ENCODE peak calls at places on chromosomes 2 and 18, in six cellular contexts. S is choroid plexus epithelial cell, J is IMR-90, Q is neural crest cell, D is GM23338, V is uterus. X is an unnamed sample.

GRCh38 chr2:2739231-2739795 is 408.2 kb upstream of the MYT1L start:
- DNase-seq in D (no peak), S (no peak), V (no peak), Q (no peak), J (no peak), X (no peak)

GRCh38 chr2:224126001-224126400 is 86.9 kb upstream of the SERPINE2 start:
- DNase-seq in D (peak; percentile 31), V (no peak), J (no peak), Q (no peak), S (no peak), X (no peak)

GRCh38 chr2:120574620-120575019 is 161.0 kb upstream of the GLI2 start:
- DNase-seq in J (no peak), Q (no peak), S (no peak), V (no peak), D (no peak), X (no peak)

GRCh38 chr18:13276530-13277520 is 58.3 kb downstream of the LDLRAD4 start:
- DNase-seq in Q (no peak), V (no peak), J (no peak), D (no peak), S (peak; percentile 5), X (no peak)

GRCh38 chr2:168700615-168701245 is 101.7 kb upstream of the NOSTRIN start:
- DNase-seq in S (no peak), J (peak; percentile 11), D (no peak), Q (no peak), V (no peak), X (peak; percentile 15)

GRCh38 chr2:112024246-112024645 is 30.8 kb upstream of the TMEM87B start:
- DNase-seq in Q (no peak), J (no peak), S (no peak), D (no peak), V (no peak), X (no peak)

GRCh38 chr2:40416486-40416885 is 35.4 kb downstream of the SLC8A1 start:
- DNase-seq in Q (no peak), V (no peak), S (no peak), J (peak; percentile 54), D (no peak), X (peak; percentile 45)

GRCh38 chr2:112996635-112997034 is 8.6 kb upstream of the IL36A start:
- DNase-seq in D (peak; percentile 0), S (no peak), V (no peak), J (no peak), Q (no peak), X (no peak)

GRCh38 chr18:48669180-48669675 is 130.4 kb downstream of the CTIF start:
- DNase-seq in J (no peak), S (no peak), D (no peak), Q (no peak), V (no peak), X (no peak)
- TF ChIP-seq CTCF in J (no peak), S (no peak), D (no peak), Q (peak; percentile 4), V (no peak), X (no peak)

DNA sequence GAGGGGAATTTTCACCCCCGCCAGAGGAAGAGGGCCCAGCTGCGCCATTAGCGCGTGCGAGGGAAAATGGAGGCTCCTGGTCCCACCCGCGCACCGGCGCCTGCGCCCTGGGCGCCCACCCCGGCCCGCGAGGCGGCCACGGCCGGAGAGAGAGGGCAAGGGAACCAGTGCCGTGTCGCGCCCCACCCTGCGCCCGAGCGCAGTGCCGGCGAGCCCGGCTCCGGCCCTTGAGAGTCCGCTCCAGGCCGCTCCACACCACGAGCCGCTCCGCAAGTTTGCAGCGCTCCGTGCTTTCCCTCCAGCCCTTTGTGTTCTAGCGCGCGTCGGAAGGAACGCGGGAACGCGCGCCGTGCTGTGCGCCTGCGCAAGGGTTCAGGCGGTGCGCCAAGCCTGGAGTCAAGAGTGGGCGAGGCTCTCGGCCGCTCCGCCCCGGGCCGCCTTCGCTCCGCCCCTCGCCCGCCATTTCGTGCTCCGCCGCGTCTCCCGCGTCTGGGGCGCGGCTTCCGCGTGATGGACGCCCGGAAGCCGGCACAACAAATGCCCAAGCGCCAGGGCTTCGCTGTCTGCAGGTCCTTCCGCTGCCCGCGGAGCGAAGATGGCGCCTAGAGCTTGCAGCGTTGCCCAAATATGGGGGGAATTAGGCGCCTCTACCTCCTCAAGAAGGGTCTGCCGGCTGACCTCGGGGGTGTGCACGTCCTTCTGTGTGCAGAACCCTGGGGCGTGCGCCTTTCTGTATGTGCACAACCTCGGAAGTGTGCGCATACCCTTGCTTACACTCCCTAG is 46.1 kb upstream of the PTMA start:
- DNase-seq in J (peak; percentile 95), V (peak; percentile 95), Q (peak; percentile 97), S (peak; percentile 98), D (peak; percentile 98), X (peak; percentile 97)
- TF ChIP-seq CTCF in J (peak; percentile 8), V (peak; percentile 45), Q (no peak), S (no peak), D (no peak), X (no peak)

GRCh38 chr2:217026570-217026969 is 166.7 kb upstream of the TNP1 start:
- DNase-seq in D (no peak), J (no peak), V (no peak), S (no peak), Q (no peak), X (no peak)
- TF ChIP-seq CTCF in D (no peak), J (no peak), V (no peak), S (no peak), Q (no peak), X (no peak)

GRCh38 chr2:62337403-62337802 is 141.5 kb downstream of the B3GNT2 start:
- DNase-seq in D (no peak), J (no peak), S (no peak), V (no peak), Q (no peak), X (no peak)

GRCh38 chr2:62339837-62340236 is 143.9 kb downstream of the B3GNT2 start:
- DNase-seq in J (no peak), S (no peak), D (no peak), Q (no peak), V (no peak), X (no peak)

GRCh38 chr2:62340981-62341624 is 145.2 kb downstream of the B3GNT2 start:
- DNase-seq in D (no peak), J (no peak), Q (no peak), V (peak; percentile 74), S (no peak), X (peak; percentile 49)

GRCh38 chr2:62343206-62343605 is 147.3 kb downstream of the B3GNT2 start:
- DNase-seq in V (no peak), J (no peak), D (no peak), S (no peak), Q (no peak), X (no peak)

GRCh38 chr2:62339413-62339812 is 143.5 kb downstream of the B3GNT2 start:
- DNase-seq in J (no peak), S (peak; percentile 11), D (no peak), Q (no peak), V (no peak), X (no peak)
- TF ChIP-seq CTCF in J (no peak), S (peak; percentile 42), D (no peak), Q (no peak), V (no peak), X (no peak)

GRCh38 chr2:62654423-62654791 is 51.1 kb upstream of the EHBP1 start:
- DNase-seq in Q (no peak), J (no peak), S (peak; percentile 31), V (no peak), D (no peak), X (no peak)
- TF ChIP-seq CTCF in Q (no peak), J (no peak), S (no peak), V (no peak), D (no peak), X (no peak)

DNA sequence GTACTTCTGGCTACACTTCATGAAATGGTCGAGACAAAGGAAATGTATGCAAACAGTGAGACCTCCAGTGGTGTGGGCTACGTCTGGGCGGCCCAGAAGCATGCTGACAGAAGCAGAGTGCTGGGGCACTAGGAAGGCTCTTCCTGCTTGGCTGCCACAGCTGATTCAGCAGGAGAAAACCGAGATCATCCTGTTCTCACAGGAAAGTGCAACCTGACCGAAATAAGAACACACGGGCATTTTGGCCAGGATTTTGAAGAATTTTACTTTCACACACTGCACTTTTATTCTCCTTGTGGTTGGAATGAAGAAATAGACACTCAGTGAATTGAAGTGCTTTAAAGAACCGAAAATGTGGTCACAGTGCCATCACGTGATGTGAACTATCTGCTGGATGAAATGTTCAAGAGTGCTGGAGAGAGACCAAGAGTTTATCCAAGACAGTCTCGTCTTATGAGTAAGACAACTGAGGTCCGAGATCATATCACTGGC is 149.5 kb downstream of the CCBE1 start:
- DNase-seq in V (no peak), S (peak; percentile 97), J (peak; percentile 93), D (peak; percentile 32), Q (no peak), X (peak; percentile 93)
- TF ChIP-seq CTCF in V (peak; percentile 4), S (peak; percentile 55), J (peak; percentile 39), D (no peak), Q (no peak), X (peak; percentile 32)

X was measured in fibroblast of mammary gland.